ENCODE peak calls at places on chromosomes 12 and 14, in seven cellular contexts. S is MM.1S; I is CD8-positive, alpha-beta T cell; H is lung; M is body of pancreas; X is keratinocyte; A is uterus. P is an unnamed sample. For H3K9me3, the result is how much of the 10 kb centered on the place peaks cover.

GRCh38 chr12:122121341-122122192 is 43.0 kb downstream of the MLXIP start:
- DNase-seq in X (no peak), H (no peak), A (no peak), I (no peak), S (no peak), M (no peak), P (no peak)

GRCh38 chr14:70666364-70666691 is 24.6 kb downstream of the TTC9 start:
- DNase-seq in M (no peak), S (no peak), I (no peak), X (no peak), A (no peak), H (no peak), P (no peak)

GRCh38 chr12:122090759-122091535 is 12.4 kb downstream of the MLXIP start:
- DNase-seq in M (peak), S (no peak), A (peak), H (no peak), X (no peak), I (no peak), P (no peak)

GRCh38 chr12:101407054-101407437 is 526 bp downstream of the ARL1 start:
- DNase-seq in X (no peak), S (no peak), H (peak), A (peak), M (no peak), I (peak), P (no peak)

GRCh38 chr12:45762185-45763110 is 32.9 kb downstream of the ARID2 start:
- DNase-seq in A (no peak), H (no peak), X (no peak), M (peak), S (peak), I (no peak), P (no peak)

GRCh38 chr14:22929104-22929847 is at the start of gene PRMT5:
- DNase-seq in M (peak), H (peak), I (peak), S (peak), A (peak), X (peak), P (peak)

GRCh38 chr14:64867182-64867581 is 12.5 kb downstream of the SPTB start:
- DNase-seq in A (no peak), I (no peak), X (no peak), S (no peak), H (no peak), M (no peak), P (no peak)

GRCh38 chr12:124418791-124419190 is 123.9 kb downstream of the RFLNA start:
- DNase-seq in M (no peak), H (no peak), S (no peak), X (no peak), I (no peak), A (no peak), P (no peak)

GRCh38 chr12:70920251-70920851 is at the start of gene PTPRR:
- DNase-seq in H (no peak), A (no peak), M (peak), S (no peak), I (no peak), X (no peak), P (no peak)

GRCh38 chr12:70936414-70936813 is 15.9 kb upstream of the PTPRR start:
- DNase-seq in A (no peak), M (no peak), S (no peak), I (no peak), X (no peak), H (no peak), P (no peak)

GRCh38 chr12:131381716-131382430 is 329.0 kb upstream of the SFSWAP start:
- DNase-seq in S (no peak), H (no peak), M (no peak), X (no peak), I (no peak), A (no peak), P (no peak)

GRCh38 chr14:101368629-101369028 is 192.7 kb upstream of the DIO3 start:
- DNase-seq in M (no peak), I (no peak), H (no peak), S (no peak), X (no peak), A (no peak), P (no peak)

GRCh38 chr12:111434680-111435338 is 29.1 kb downstream of the SH2B3 start:
- DNase-seq in S (peak), H (no peak), A (peak), X (no peak), M (peak), I (peak), P (peak)

GRCh38 chr14:31781578-31781977 is 220.4 kb downstream of the NUBPL start:
- DNase-seq in I (no peak), S (no peak), H (no peak), X (no peak), M (no peak), A (no peak), P (no peak)

GRCh38 chr14:93619176-93619793 is 169.0 kb downstream of the PRIMA1 start:
- DNase-seq in I (no peak), H (no peak), A (no peak), S (peak), X (no peak), M (peak), P (no peak)

GRCh38 chr12:124940393-124941169 is 26.1 kb upstream of the UBC start:
- DNase-seq in X (no peak), A (peak), S (peak), H (peak), I (peak), M (peak), P (peak)

GRCh38 chr14:96516351-96516750 is 14.2 kb downstream of the PAPOLA start:
- DNase-seq in H (no peak), S (no peak), I (no peak), X (no peak), M (no peak), A (no peak), P (no peak)

GRCh38 chr14:37590096-37590809 is 4.8 kb downstream of the FOXA1 start:
- DNase-seq in X (no peak), S (no peak), M (no peak), A (no peak), I (no peak), H (no peak), P (no peak)

GRCh38 chr12:127767631-127768030 is 499.3 kb upstream of the TMEM132C start:
- DNase-seq in S (no peak), X (no peak), I (no peak), M (no peak), H (no peak), A (no peak), P (no peak)

GRCh38 chr12:42447371-42447786 is 121.4 kb downstream of the PPHLN1 start:
- DNase-seq in I (no peak), M (no peak), X (no peak), A (no peak), S (no peak), H (no peak), P (no peak)

GRCh38 chr14:98304574-98304973 is 967.4 kb downstream of the BCL11B start:
- DNase-seq in H (no peak), S (no peak), M (no peak), X (no peak), I (no peak), A (no peak), P (no peak)
- H3K9me3 ChIP-seq in H (under half), S (under half), M (under half), X (under half), I (under half), A (under half), P (under half)

GRCh38 chr14:99257122-99257672 is 14.8 kb downstream of the BCL11B start:
- DNase-seq in H (no peak), X (no peak), I (no peak), S (no peak), M (no peak), A (no peak), P (no peak)

GRCh38 chr14:99258884-99259283 is 13.1 kb downstream of the BCL11B start:
- DNase-seq in S (no peak), M (no peak), H (no peak), A (no peak), X (no peak), I (peak), P (no peak)

GRCh38 chr14:99259327-99259726 is 12.7 kb downstream of the BCL11B start:
- DNase-seq in I (peak), X (no peak), A (no peak), H (no peak), M (no peak), S (no peak), P (no peak)

GRCh38 chr14:99257673-99258221 is 14.2 kb downstream of the BCL11B start:
- DNase-seq in A (no peak), M (no peak), X (no peak), S (no peak), I (peak), H (no peak), P (no peak)

GRCh38 chr14:99258341-99258781 is 13.6 kb downstream of the BCL11B start:
- DNase-seq in H (no peak), A (no peak), I (peak), X (no peak), M (no peak), S (no peak), P (no peak)
- H3K4me3 ChIP-seq in H (no peak), A (peak), I (peak), X (peak), M (no peak), S (no peak), P (peak)

DNA sequence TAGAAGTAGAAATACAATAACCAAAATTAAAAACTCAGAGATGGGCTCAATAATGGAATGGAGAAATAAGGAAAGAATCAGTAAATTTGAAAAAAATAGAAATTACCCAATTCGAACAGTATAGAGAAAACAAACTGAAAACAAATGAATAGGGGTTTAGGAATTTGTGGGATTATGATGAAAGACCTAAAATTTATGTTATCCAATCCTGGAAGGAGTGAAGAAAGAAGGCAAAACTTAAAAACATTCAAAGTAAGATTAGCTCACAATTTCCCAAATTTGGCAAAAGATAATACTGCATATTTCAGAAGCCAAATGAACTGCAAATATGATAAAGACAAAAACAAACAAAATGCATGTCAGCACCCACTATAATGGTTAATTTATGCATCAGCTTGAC is 177.1 kb downstream of the CCDC91 start:
- DNase-seq in M (no peak), A (no peak), S (no peak), I (no peak), H (no peak), X (no peak), P (no peak)
- H3K9me3 ChIP-seq in M (under half), A (under half), S (under half), I (under half), H (under half), X (under half), P (under half)

GRCh38 chr14:104695660-104696000 is 6.2 kb downstream of the INF2 start:
- DNase-seq in X (no peak), H (no peak), I (no peak), M (no peak), S (no peak), A (no peak), P (no peak)
- H3K4me3 ChIP-seq in X (no peak), H (no peak), I (peak), M (no peak), S (no peak), A (no peak), P (no peak)

GRCh38 chr14:105894125-105894977 is 368.0 kb downstream of the TMEM121 start:
- DNase-seq in I (no peak), A (peak), X (no peak), H (no peak), S (no peak), M (no peak), P (peak)
- H3K9me3 ChIP-seq in I (under half), A (under half), X (under half), H (under half), S (under half), M (under half), P (under half)

GRCh38 chr12:102871014-102871413 is 46.0 kb downstream of the PAH start:
- DNase-seq in S (no peak), I (no peak), H (no peak), A (no peak), X (no peak), M (no peak), P (no peak)
- H3K4me3 ChIP-seq in S (no peak), I (no peak), H (no peak), A (no peak), X (no peak), M (no peak), P (no peak)

GRCh38 chr12:7361271-7361670 is 57.4 kb downstream of the ACSM4 start:
- DNase-seq in M (no peak), I (no peak), X (no peak), A (no peak), S (no peak), H (no peak), P (no peak)
- H3K9me3 ChIP-seq in M (under half), I (under half), X (under half), A (under half), S (under half), H (under half), P (under half)

GRCh38 chr14:60594077-60594476 is 55.2 kb downstream of the SIX1 start:
- DNase-seq in S (no peak), I (no peak), M (peak), X (no peak), A (no peak), H (no peak), P (no peak)
- H3K4me3 ChIP-seq in S (no peak), I (no peak), M (no peak), X (no peak), A (no peak), H (no peak), P (no peak)

GRCh38 chr12:38154096-38155019 is 162.2 kb upstream of the ALG10B start:
- DNase-seq in S (no peak), M (no peak), X (no peak), A (no peak), H (no peak), I (no peak), P (no peak)
- H3K9me3 ChIP-seq in S (under half), M (under half), X (under half), A (under half), H (under half), I (under half), P (under half)